ENCODE peak calls at places on chromosomes 3 and 15, in five cellular contexts. Y is mucosa of descending colon, D is HepG2, R is sciatic nerve, M is left cardiac atrium. P is an unnamed sample.
A peak's percentile ranks its signal among the peaks of the same experiment; 100 is the strongest.

GRCh38 chr15:62407962-62408361 is 242.9 kb upstream of the C2CD4B start:
- ATAC-seq in Y (no peak), M (no peak), D (no peak), R (no peak), P (no peak)

GRCh38 chr3:69352305-69353087 is 33.4 kb downstream of the FRMD4B start:
- ATAC-seq in M (peak; percentile 19), D (no peak), R (peak; percentile 75), Y (no peak), P (no peak)

GRCh38 chr15:68261241-68261640 is 16.3 kb upstream of the FEM1B start:
- ATAC-seq in Y (no peak), R (no peak), D (no peak), M (no peak), P (no peak)

GRCh38 chr3:131020122-131020693 is 6.4 kb downstream of the ASTE1 start:
- ATAC-seq in D (no peak), Y (peak; percentile 10), M (no peak), R (peak; percentile 32), P (no peak)

GRCh38 chr3:32334675-32335074 is 57.0 kb upstream of the CMTM7 start:
- ATAC-seq in M (no peak), D (peak; percentile 79), R (no peak), Y (peak; percentile 44), P (no peak)

GRCh38 chr3:141487419-141488345 is 855 bp downstream of the RASA2 start:
- ATAC-seq in D (peak; percentile 86), M (peak; percentile 65), Y (peak; percentile 81), R (peak; percentile 69), P (peak; percentile 62)

GRCh38 chr15:31974855-31975421 is 55.4 kb upstream of the CHRNA7 start:
- ATAC-seq in D (peak; percentile 49), R (no peak), Y (peak; percentile 58), M (no peak), P (no peak)

GRCh38 chr3:162195147-162195546 is 698.5 kb downstream of the OTOL1 start:
- ATAC-seq in R (no peak), M (peak; percentile 74), Y (no peak), D (no peak), P (no peak)

GRCh38 chr3:11619461-11619860 is 24.3 kb downstream of the VGLL4 start:
- ATAC-seq in M (no peak), Y (no peak), D (peak; percentile 18), R (no peak), P (no peak)

GRCh38 chr15:73237910-73238309 is 130.8 kb downstream of the HCN4 start:
- ATAC-seq in R (no peak), Y (no peak), D (no peak), M (no peak), P (no peak)

GRCh38 chr3:58258392-58259040 is 20.9 kb downstream of the ABHD6 start:
- ATAC-seq in R (no peak), Y (no peak), D (no peak), M (no peak), P (no peak)

GRCh38 chr3:60536420-60536819 is 714.8 kb downstream of the FHIT start:
- ATAC-seq in R (no peak), D (no peak), M (no peak), Y (no peak), P (no peak)

GRCh38 chr15:48631191-48631770 is 14.2 kb downstream of the FBN1 start:
- ATAC-seq in R (peak; percentile 44), Y (no peak), M (peak; percentile 81), D (no peak), P (no peak)

GRCh38 chr3:171833775-171834460 is 9.2 kb upstream of the TMEM212 start:
- ATAC-seq in M (no peak), Y (peak; percentile 55), R (peak; percentile 28), D (peak; percentile 10), P (no peak)

GRCh38 chr3:20739814-20740213 is 553.8 kb upstream of the SGO1 start:
- ATAC-seq in Y (no peak), R (no peak), D (no peak), M (no peak), P (no peak)

GRCh38 chr3:131163-131889 is 65.2 kb upstream of the CHL1 start:
- ATAC-seq in M (peak; percentile 84), Y (no peak), R (no peak), D (no peak), P (no peak)

GRCh38 chr15:65773386-65774111 is 18.5 kb downstream of the DENND4A start:
- ATAC-seq in R (no peak), D (no peak), Y (peak; percentile 81), M (no peak), P (no peak)

GRCh38 chr3:16987141-16987540 is 102.4 kb downstream of the PLCL2 start:
- ATAC-seq in M (no peak), R (no peak), Y (peak; percentile 32), D (no peak), P (no peak)

GRCh38 chr3:26622634-26623408 is at the start of gene LRRC3B:
- ATAC-seq in R (peak; percentile 15), M (peak; percentile 27), D (peak; percentile 51), Y (no peak), P (peak; percentile 39)

GRCh38 chr3:28940530-28940929 is 340.3 kb upstream of the RBMS3 start:
- ATAC-seq in M (peak; percentile 41), D (no peak), Y (no peak), R (peak; percentile 92), P (no peak)

GRCh38 chr3:110021659-110022058 is 684.3 kb upstream of the DPPA4 start:
- ATAC-seq in D (no peak), M (no peak), Y (no peak), R (no peak), P (no peak)

GRCh38 chr15:58707397-58707796 is 42.1 kb downstream of the ADAM10 start:
- ATAC-seq in R (no peak), D (no peak), M (no peak), Y (no peak), P (no peak)

GRCh38 chr3:126835472-126836219 is 131.6 kb downstream of the CHCHD6 start:
- ATAC-seq in Y (no peak), R (no peak), D (peak; percentile 46), M (no peak), P (no peak)

P was measured in gastroesophageal sphincter.